ENCODE peak calls at places on chromosomes 11 and 22, in four cellular contexts. M, Z, E and J are unnamed samples.

GRCh38 chr22:35528967-35529366 is 11.7 kb upstream of the RASD2 start:
- DNase-seq in M (no peak), Z (no peak), E (no peak), J (no peak)

GRCh38 chr11:61061081-61061826 is 41.0 kb upstream of the CD5 start:
- DNase-seq in M (no peak), Z (no peak), E (no peak), J (peak; percentile 96)

GRCh38 chr11:2887526-2888195 is 2.1 kb upstream of the CDKN1C start:
- DNase-seq in M (peak; percentile 29), Z (no peak), E (no peak), J (no peak)

GRCh38 chr11:108593214-108593909 is at the start of gene EXPH5:
- DNase-seq in M (peak; percentile 54), Z (peak; percentile 94), E (peak; percentile 96), J (peak; percentile 91)

GRCh38 chr22:31230871-31231621 is 18.9 kb downstream of the LIMK2 start:
- DNase-seq in M (peak; percentile 33), Z (no peak), E (peak; percentile 46), J (peak; percentile 73)

GRCh38 chr22:19045094-19045493 is 77.1 kb downstream of the DGCR2 start:
- DNase-seq in M (no peak), Z (no peak), E (no peak), J (no peak)

GRCh38 chr11:19441752-19442553 is 201.2 kb upstream of the E2F8 start:
- DNase-seq in M (no peak), Z (no peak), E (peak; percentile 42), J (peak; percentile 90)

GRCh38 chr11:118343981-118344521 is at the start of gene CD3G:
- DNase-seq in M (no peak), Z (no peak), E (no peak), J (no peak)

GRCh38 chr11:108891909-108892511 is 227.1 kb downstream of the DDX10 start:
- DNase-seq in M (no peak), Z (no peak), E (no peak), J (no peak)

GRCh38 chr11:19173964-19174638 is 27.7 kb downstream of the CSRP3 start:
- DNase-seq in M (no peak), Z (no peak), E (no peak), J (no peak)

GRCh38 chr11:87083029-87083428 is 45.3 kb downstream of the TMEM135 start:
- DNase-seq in M (no peak), Z (no peak), E (no peak), J (no peak)

DNA sequence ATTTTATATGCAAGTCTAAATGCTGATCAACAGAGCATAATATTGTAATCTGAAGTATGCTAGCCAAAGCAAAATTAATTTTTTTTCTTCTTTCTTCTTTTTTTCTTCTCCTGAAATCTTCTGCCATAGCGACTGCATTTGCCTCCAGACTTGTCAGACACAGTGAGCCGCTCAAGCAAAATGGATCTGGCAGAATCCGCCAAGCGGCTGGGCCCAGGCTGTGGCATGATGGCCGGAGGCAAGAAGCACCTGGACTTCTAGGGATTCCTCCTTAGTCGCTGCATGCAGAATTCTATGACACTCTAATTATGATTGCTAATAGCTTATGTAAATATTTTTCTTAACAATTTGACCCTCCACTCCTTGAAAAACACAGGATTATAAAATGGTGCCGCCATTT is 27.9 kb downstream of the PAX6 start:
- DNase-seq in M (no peak), Z (no peak), E (no peak), J (no peak)
- H3K4me3 ChIP-seq in M (no peak overlapping the region), Z (no peak overlapping the region), E (no peak overlapping the region), J (no peak overlapping the region)

DNA sequence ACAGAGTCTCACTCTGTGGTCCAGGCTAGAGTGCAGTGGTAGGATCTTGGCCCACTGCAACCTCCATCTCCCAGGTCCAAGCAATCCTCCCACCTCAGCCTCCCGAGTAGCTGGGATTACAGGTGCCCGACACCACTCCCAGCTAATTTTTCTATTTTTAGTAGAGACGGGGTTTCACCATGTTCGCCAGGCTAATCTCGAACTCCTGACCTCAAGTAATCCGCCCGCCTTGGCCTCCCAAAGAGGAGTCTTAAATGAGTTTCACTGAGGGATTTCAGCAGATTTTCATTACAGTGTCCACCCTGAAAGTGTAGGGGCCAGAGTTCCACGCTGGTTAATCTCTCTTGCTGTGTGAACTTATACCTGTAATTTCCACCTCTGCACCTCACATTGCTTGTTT is 412 bp upstream of the RPS3 start:
- DNase-seq in M (no peak), Z (no peak), E (no peak), J (no peak)
- TF ChIP-seq CTCF in M (no peak), Z (no peak), E (no peak), J (no peak)

GRCh38 chr11:4115128-4115527 is 20.5 kb downstream of the RRM1 start:
- DNase-seq in M (no peak), Z (no peak), E (no peak), J (no peak)
- H3K4me3 ChIP-seq in M (no peak overlapping the region), Z (no peak overlapping the region), E (no peak overlapping the region), J (no peak overlapping the region)

GRCh38 chr11:65947133-65947532 is 1.9 kb downstream of the TSGA10IP start:
- DNase-seq in M (no peak), Z (no peak), E (no peak), J (no peak)
- TF ChIP-seq CTCF in M (no peak), Z (no peak), E (no peak), J (no peak)

GRCh38 chr11:120168960-120169681 is 31.2 kb upstream of the TRIM29 start:
- DNase-seq in M (peak; percentile 58), Z (peak; percentile 74), E (peak; percentile 76), J (peak; percentile 25)
- H3K4me3 ChIP-seq in M (peak overlapping the region; percentile 45), Z (peak overlapping the region; percentile 57), E (peak overlapping the region; percentile 42), J (no peak overlapping the region)